ENCODE peak calls at places on chromosomes 13 and 19, in five cellular contexts. K is left lung, S is Calu3, V is transverse colon, E is adrenal gland. Q is an unnamed sample.

GRCh38 chr13:63124863-63125262 is 1709.2 kb upstream of the PCDH20 start:
- DNase-seq in K (no peak), S (no peak), V (no peak), E (no peak), Q (no peak)

GRCh38 chr13:59946924-59947323 is 216.8 kb downstream of the DIAPH3 start:
- DNase-seq in K (no peak), S (no peak), V (no peak), E (no peak), Q (no peak)

GRCh38 chr13:100722517-100722916 is 47.9 kb upstream of the TMTC4 start:
- DNase-seq in K (no peak), S (no peak), V (no peak), E (no peak), Q (no peak)

GRCh38 chr13:106522898-106523525 is 12.4 kb downstream of the EFNB2 start:
- DNase-seq in K (no peak), S (no peak), V (peak; percentile 39), E (no peak), Q (no peak)

GRCh38 chr19:11787536-11787935 is 10.8 kb upstream of the ZNF491 start:
- DNase-seq in K (no peak), S (no peak), V (no peak), E (no peak), Q (no peak)

GRCh38 chr19:34179066-34179465 is 6.8 kb downstream of the LSM14A start:
- DNase-seq in K (no peak), S (no peak), V (no peak), E (no peak), Q (no peak)

GRCh38 chr13:40152145-40152544 is 496.7 kb downstream of the COG6 start:
- DNase-seq in K (no peak), S (peak; percentile 53), V (no peak), E (peak; percentile 33), Q (no peak)

GRCh38 chr13:80251403-80251802 is 89.5 kb downstream of the SPRY2 start:
- DNase-seq in K (no peak), S (no peak), V (no peak), E (no peak), Q (no peak)

GRCh38 chr19:55077106-55077505 is 1.4 kb downstream of the EPS8L1 start:
- DNase-seq in K (no peak), S (no peak), V (no peak), E (no peak), Q (no peak)

GRCh38 chr13:60753641-60754040 is 356.6 kb downstream of the TDRD3 start:
- DNase-seq in K (no peak), S (no peak), V (no peak), E (no peak), Q (no peak)

GRCh38 chr13:90591927-90592268 is 755.6 kb upstream of the MIR17HG start:
- DNase-seq in K (no peak), S (no peak), V (no peak), E (no peak), Q (no peak)

GRCh38 chr19:41354343-41354974 is 737 bp upstream of the TGFB1 start:
- DNase-seq in K (peak; percentile 82), S (no peak), V (no peak), E (no peak), Q (no peak)

GRCh38 chr19:41352279-41352608 is 1.5 kb downstream of the TGFB1 start:
- DNase-seq in K (no peak), S (no peak), V (no peak), E (no peak), Q (no peak)

GRCh38 chr19:41355035-41355434 is 1.3 kb upstream of the TGFB1 start:
- DNase-seq in K (no peak), S (no peak), V (no peak), E (no peak), Q (no peak)

GRCh38 chr19:41352609-41353465 is 885 bp downstream of the TGFB1 start:
- DNase-seq in K (peak; percentile 94), S (peak; percentile 90), V (peak; percentile 78), E (peak; percentile 56), Q (no peak)

DNA sequence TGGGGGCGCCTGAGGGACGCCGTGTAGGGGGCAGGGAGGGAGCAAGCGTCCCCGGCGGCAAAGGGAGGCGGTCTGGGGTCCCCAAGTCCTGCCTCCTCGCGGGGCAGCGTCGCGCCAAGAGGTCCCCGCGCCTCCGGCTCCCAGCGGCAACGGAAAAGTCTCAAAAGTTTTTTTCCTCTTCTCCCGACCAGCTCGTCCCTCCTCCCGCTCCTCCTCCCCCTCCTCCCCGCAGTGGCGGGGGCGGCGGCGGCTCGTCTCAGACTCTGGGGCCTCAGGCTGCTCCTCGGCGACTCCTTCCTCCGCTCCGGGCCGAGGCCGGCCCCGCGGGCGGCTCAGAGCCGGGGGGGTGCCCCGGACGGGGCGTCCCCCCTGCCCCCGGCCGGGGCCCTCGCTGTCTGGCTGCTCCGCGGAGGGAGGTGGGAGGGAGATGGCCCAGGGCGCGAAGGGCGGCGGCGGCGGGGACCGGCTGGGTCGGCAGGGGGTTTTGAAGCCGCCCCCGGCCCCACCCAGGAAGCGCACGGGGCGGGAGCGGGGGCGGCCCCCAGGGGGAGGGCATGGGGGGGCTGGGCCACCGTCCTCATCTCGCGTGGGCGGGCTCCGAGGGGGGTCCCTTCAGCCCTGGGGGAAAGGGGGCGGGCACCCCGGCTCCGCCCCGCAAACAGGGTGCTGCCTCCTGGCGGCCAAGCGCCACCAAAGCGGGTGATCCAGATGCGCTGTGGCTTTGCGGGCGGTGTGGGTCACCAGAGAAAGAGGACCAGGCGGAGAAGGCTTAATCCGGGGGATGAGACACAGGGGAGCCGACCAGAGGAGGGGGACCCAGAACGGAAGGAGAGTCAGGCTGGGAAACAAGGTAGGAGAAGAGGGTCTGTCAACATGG is at the start of gene TGFB1:
- DNase-seq in K (peak; percentile 98), S (peak; percentile 92), V (peak; percentile 90), E (peak; percentile 89), Q (no peak)
- TF ChIP-seq CTCF in K (peak; percentile 96), S (peak; percentile 96), V (peak; percentile 85), E (peak; percentile 78), Q (peak; percentile 98)

DNA sequence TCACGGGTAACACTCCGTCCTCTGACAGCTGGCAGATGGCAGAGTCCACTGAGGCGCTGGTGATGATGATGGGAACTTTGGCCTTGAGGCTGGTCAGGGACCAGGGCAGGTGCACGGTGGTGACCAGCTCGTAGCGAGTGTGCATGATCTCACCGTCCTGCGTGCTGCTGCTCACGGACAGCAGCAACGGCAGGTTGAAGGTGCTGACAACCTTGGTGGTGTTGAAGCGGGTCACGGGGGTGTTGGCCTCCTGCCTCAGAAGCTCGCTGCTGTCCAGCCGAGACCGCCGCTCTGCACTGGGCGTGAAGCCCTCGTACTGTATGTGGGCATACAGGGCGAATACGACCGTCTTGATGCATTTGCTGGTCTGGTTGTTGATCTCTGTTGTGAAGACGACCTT is 11.6 kb downstream of the ARRDC5 start:
- DNase-seq in K (no peak), S (no peak), V (no peak), E (no peak), Q (no peak)
- TF ChIP-seq CTCF in K (no peak), S (no peak), V (no peak), E (no peak), Q (no peak)

DNA sequence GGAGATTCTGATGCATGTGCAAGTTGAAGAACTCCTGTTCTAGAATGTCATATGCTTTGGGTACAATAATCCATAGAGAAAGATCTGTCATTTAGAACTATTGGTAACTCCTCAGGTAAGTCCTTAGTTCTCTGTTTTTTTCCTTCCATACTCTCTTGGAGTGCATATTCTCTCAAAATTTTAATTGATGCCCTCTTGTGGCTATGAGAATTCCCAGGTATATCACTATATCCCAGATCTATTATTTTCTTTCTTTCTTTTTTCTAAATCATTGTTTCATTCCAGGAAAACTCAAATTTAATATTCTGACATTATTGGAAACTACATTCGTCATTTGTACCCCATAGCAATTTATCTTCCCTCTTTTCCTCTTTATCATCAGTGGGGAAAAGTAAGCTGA is 485.4 kb downstream of the KLF5 start:
- DNase-seq in K (no peak), S (no peak), V (no peak), E (no peak), Q (no peak)
- TF ChIP-seq CTCF in K (no peak), S (no peak), V (no peak), E (no peak), Q (peak; percentile 59)

GRCh38 chr19:47357788-47358680 is 8.9 kb downstream of the DHX34 start:
- DNase-seq in K (no peak), S (no peak), V (no peak), E (no peak), Q (no peak)
- TF ChIP-seq CTCF in K (no peak), S (peak; percentile 55), V (no peak), E (no peak), Q (peak; percentile 49)

DNA sequence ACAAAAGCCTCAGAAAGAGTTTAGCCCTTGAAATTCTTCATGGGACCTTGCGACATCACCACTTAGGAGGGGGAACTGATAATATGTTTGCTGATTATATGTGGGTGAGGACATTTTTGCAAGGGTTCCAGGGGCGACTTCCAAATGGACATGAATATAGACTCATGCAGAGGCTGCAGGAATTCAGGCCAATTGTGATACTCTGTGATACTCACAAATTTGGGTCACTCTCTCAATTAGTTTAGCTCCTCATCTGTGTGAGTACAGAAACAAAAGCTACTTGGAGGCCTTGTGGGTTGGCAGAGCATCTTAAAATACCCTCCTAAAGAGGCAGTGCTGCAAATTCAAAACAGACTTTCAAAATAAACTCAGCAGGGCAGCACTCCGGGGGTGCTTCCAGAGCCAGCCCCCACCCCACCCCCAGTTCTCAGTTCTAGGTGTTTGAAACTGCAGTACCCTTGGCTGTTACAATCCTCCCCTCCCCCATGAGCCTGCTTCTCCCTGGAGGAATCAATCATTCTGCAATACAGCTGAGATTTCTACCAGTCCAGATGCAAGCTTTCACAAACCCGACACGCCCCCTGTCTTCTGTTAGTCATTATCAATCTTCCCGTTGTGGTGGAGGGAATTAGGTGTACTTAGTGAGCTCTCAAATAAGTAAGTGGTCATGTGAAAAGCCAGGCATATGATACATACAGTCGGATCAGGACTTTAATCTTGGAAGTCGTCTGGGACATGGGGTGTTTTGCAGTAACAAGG is 96.9 kb upstream of the MBNL2 start:
- DNase-seq in K (no peak), S (peak; percentile 39), V (no peak), E (no peak), Q (no peak)
- TF ChIP-seq CTCF in K (no peak), S (no peak), V (no peak), E (peak; percentile 36), Q (peak; percentile 70)